ENCODE peak calls at places on chromosome 1, in five cellular contexts. X is HCT116, M is breast epithelium, Q is AG04449, V is fibroblast of mammary gland. K is an unnamed sample.
A peak's percentile ranks its signal among the peaks of the same experiment; 100 is the strongest.

GRCh38 chr1:21861602-21862429 is 49.8 kb downstream of the LDLRAD2 start:
- DNase-seq in V (peak; percentile 76), Q (peak; percentile 33), M (no peak), X (no peak), K (no peak)

GRCh38 chr1:214588963-214589597 is 13.9 kb upstream of the CENPF start:
- DNase-seq in M (no peak), Q (no peak), V (peak; percentile 54), X (no peak), K (peak; percentile 64)

GRCh38 chr1:204426035-204426436 is 14.4 kb upstream of the PPP1R15B start:
- DNase-seq in X (no peak), V (peak; percentile 85), Q (no peak), M (no peak), K (no peak)

GRCh38 chr1:170307426-170307825 is 161.7 kb downstream of the NTMT2 start:
- DNase-seq in M (no peak), Q (no peak), X (no peak), V (peak; percentile 92), K (no peak)

GRCh38 chr1:65850281-65850680 is 57.6 kb downstream of the PDE4B start:
- DNase-seq in X (no peak), M (no peak), Q (no peak), V (no peak), K (no peak)

GRCh38 chr1:186496452-186496851 is 35.5 kb upstream of the PDC start:
- DNase-seq in Q (no peak), M (no peak), V (no peak), X (no peak), K (no peak)

GRCh38 chr1:179177182-179177581 is 52.3 kb downstream of the ABL2 start:
- DNase-seq in X (no peak), V (peak; percentile 37), Q (peak; percentile 61), M (no peak), K (no peak)

GRCh38 chr1:65069186-65069585 is 78.8 kb upstream of the AK4 start:
- DNase-seq in Q (no peak), M (no peak), V (no peak), X (no peak), K (no peak)

GRCh38 chr1:224223819-224224714 is 41.0 kb downstream of the DEGS1 start:
- DNase-seq in V (peak; percentile 89), M (no peak), X (no peak), Q (no peak), K (peak; percentile 74)

DNA sequence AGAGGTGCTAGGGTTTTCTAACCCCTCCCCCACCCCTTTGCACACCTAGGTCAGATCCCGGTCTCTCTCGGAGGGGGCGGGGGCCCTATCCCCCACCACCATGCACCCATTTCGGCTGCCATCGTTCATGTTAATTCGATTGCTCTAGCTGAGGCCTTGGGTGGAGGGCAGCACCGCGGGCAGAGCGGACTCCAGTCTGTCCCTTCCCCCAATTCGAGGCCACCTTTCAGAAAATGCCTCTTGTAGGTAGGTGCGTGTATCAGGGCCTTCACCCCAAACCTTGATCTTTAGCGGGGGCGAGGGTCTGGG is 6.8 kb downstream of the EFNA4 start:
- DNase-seq in X (no peak), Q (no peak), V (no peak), M (no peak), K (no peak)
- H3K4me3 ChIP-seq in X (no peak overlapping the region), Q (no peak overlapping the region), V (peak overlapping the region; percentile 53), M (peak overlapping the region; percentile 37), K (peak overlapping the region; percentile 41)

DNA sequence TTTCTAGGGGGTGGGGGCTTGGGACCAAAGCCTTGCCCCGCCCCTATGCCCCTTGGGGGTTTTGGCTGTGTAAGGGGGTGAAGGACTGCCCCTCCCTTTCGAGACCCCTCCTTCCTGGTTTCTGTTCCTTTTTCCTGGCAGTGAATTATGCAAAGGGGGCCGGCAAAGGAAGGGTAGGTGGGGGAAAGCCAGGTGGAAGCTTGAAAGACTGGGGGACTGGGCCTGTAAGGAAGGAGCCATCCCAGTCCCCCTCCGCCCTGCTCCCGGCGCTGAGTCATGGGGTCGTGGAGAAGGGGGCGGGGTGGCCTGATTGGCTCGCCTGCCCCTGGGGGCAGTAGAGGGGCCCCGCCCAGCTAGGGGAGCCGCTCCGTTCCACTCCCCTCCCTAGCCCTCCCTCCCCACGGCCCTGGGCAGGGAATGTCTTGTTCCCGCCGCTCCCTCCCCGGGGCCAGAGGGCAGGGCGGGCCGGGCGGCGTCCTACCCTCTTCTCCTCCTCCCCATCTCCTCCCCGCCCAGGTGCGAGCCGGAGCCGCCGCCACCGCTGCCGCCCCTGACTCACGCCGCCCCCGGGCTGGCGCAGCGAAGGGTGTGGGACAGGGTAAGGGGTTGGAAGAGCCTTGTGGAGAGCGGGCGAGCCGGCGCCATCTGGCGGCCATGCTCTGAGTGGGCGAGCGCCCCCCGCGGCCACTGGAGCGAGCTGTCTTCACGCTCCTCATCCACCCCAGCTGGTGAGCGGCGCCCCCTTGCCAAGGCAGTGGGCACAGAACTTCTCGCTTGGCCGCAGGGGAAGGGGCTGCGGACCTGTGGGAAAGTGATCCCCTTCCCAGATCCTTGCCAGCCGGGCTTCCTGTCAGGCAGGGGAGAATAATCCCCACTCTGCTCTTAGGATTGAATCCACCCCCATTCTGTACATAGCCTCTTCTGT is 14.7 kb downstream of the ZBTB7B start:
- DNase-seq in Q (peak; percentile 14), M (peak; percentile 97), V (peak; percentile 94), X (peak; percentile 87), K (peak; percentile 72)
- H3K4me3 ChIP-seq in Q (peak overlapping the region; percentile 43), M (peak overlapping the region; percentile 44), V (peak overlapping the region; percentile 14), X (peak overlapping the region; percentile 27), K (peak overlapping the region; percentile 36)

DNA sequence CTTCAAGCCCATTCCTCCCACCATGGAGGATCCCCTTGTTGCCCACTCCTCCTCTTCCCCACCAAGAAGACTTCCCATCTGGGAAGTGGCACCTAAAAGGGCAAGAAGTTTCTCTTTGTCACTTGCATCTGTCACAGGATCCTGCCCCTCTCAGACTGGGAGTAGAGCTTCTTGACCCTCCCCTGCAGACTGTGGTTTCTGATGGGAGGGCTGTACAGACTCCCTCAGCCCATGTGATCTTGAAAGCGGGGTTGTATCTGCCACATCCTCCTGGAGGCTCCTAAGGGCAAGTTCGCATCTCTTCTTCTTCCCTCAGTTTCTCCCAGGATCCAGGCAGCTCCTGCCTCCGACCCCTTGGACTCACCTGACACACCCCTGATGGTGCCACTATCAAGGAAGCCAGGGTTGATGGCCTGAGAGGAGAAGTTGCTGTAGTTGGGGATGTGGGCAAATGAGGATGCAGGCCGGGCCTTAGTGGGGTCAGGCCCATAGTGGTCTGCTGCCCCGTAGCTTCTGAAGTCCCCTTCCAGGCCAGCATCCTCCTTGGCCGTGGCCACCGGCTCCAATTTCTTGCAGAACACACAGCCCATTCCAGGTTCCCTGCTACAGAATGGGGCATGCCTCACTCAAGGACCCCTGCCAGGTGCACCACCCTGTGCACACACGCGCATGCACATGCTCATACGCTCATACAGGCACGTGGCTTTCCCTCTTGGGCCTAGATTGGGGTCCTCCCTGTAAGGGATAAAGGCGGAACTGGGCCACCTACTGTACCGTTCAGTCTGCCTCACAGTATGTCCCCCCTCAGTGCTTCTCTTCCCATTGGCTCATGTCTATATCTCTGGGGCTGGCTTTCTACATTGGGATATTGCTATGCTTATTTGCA is 11.4 kb downstream of the FGR start:
- DNase-seq in X (no peak), V (no peak), Q (no peak), M (no peak), K (no peak)
- H3K4me3 ChIP-seq in X (no peak overlapping the region), V (no peak overlapping the region), Q (no peak overlapping the region), M (no peak overlapping the region), K (no peak overlapping the region)

DNA sequence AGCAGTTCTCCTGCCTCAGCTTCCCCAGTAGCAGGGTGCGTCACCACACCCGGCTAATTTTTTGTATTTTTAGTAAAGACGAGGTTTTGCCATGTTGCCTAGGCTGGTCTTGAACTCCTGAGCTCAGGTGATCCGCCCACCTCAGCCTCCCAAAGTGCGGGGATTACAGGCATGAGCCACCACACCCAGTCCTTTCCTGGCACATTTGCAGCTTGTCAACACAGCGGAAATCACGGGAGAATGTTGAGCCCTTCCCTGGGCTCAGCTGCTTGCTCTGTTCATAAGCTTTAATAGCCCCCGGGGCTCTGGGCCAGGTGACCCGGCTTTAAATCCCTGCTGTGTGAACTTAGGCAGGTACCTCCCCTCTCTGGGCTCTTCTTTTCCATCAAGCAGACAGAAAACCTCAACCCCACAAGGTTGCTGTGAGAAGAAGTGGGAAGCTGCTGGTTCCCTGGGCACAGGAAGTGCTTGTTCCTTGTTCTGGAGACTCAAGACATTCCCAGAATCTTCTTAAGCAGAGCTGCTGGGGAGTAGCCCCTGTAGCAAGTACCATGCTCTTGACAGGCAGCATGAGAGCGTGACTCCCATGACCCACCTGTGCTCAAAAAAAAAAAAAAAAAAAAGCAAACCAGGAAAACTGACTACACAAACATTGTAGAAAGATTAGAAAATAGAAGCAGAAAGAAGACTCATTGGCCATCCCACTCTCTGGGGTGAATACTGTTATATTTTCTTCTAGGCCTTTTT is 14.5 kb upstream of the SELENON start:
- DNase-seq in Q (no peak), V (no peak), X (no peak), M (no peak), K (no peak)
- H3K4me3 ChIP-seq in Q (no peak overlapping the region), V (no peak overlapping the region), X (no peak overlapping the region), M (no peak overlapping the region), K (no peak overlapping the region)

GRCh38 chr1:238681021-238681420 is 705.3 kb upstream of the CHRM3 start:
- DNase-seq in V (peak; percentile 80), M (no peak), Q (peak; percentile 21), X (no peak), K (no peak)

GRCh38 chr1:238675241-238675640 is 711.1 kb upstream of the CHRM3 start:
- DNase-seq in M (no peak), Q (no peak), X (no peak), V (no peak), K (no peak)

GRCh38 chr1:238674331-238674730 is 712.0 kb upstream of the CHRM3 start:
- DNase-seq in V (no peak), Q (no peak), M (no peak), X (no peak), K (no peak)

GRCh38 chr1:238681451-238681850 is 704.9 kb upstream of the CHRM3 start:
- DNase-seq in M (no peak), X (no peak), V (peak; percentile 32), Q (peak; percentile 42), K (no peak)

DNA sequence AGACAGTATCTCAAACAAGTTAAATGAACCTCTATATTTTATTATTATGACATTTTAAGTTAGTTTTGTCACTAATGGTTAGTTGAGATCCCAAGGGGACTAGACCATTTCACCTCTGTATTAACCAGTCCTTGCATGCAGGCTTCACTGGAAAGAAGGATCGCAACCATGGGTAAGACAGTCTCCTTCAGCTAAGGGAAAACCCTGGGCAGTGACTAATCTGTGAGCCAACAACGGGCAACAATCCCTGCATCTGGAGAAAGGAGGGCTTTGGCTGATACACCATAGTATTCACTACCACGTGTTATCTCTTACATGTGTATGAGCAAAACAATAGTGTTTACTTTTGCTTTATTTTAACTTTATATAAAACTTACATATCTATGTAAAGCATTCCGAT is 708.8 kb upstream of the CHRM3 start:
- DNase-seq in Q (no peak), X (no peak), V (peak; percentile 77), M (no peak), K (no peak)
- H3K4me3 ChIP-seq in Q (no peak overlapping the region), X (no peak overlapping the region), V (no peak overlapping the region), M (no peak overlapping the region), K (no peak overlapping the region)

GRCh38 chr1:176552217-176552974 is 89.4 kb downstream of the PAPPA2 start:
- DNase-seq in Q (no peak), V (no peak), X (no peak), M (no peak), K (no peak)

GRCh38 chr1:176543360-176544136 is 80.6 kb downstream of the PAPPA2 start:
- DNase-seq in Q (no peak), X (no peak), M (no peak), V (peak; percentile 27), K (no peak)

GRCh38 chr1:176541663-176542062 is 78.7 kb downstream of the PAPPA2 start:
- DNase-seq in V (peak; percentile 70), Q (no peak), X (no peak), M (no peak), K (no peak)

GRCh38 chr1:176545034-176545639 is 82.2 kb downstream of the PAPPA2 start:
- DNase-seq in V (no peak), X (no peak), Q (no peak), M (no peak), K (no peak)

GRCh38 chr1:176546825-176547224 is 83.8 kb downstream of the PAPPA2 start:
- DNase-seq in X (no peak), M (no peak), V (no peak), Q (no peak), K (no peak)
- H3K4me3 ChIP-seq in X (no peak overlapping the region), M (no peak overlapping the region), V (no peak overlapping the region), Q (no peak overlapping the region), K (no peak overlapping the region)